ENCODE peak calls at places on chromosomes 6 and 20, in six cellular contexts. One of them, this sample, is unnamed.

GRCh38 chr6:113732384-113732966 is 124.7 kb upstream of the MARCKS start:
- DNase-seq in GM10248: no peak
- DNase-seq in uterus: peak
- DNase-seq in bronchial epithelial cell: no peak
- DNase-seq in GM20000: no peak
- DNase-seq in adipocyte: peak
- DNase-seq in this sample: no peak

GRCh38 chr6:19434065-19434464 is 403.1 kb upstream of the ID4 start:
- DNase-seq in bronchial epithelial cell: no peak
- DNase-seq in uterus: no peak
- DNase-seq in GM10248: no peak
- DNase-seq in adipocyte: no peak
- DNase-seq in GM20000: no peak
- DNase-seq in this sample: no peak

GRCh38 chr6:96142142-96142541 is 126.4 kb downstream of the FUT9 start:
- DNase-seq in GM10248: no peak
- DNase-seq in uterus: no peak
- DNase-seq in bronchial epithelial cell: no peak
- DNase-seq in GM20000: no peak
- DNase-seq in adipocyte: no peak
- DNase-seq in this sample: no peak

GRCh38 chr20:5065489-5066383 is 54.0 kb downstream of the PCNA start:
- DNase-seq in GM10248: no peak
- DNase-seq in adipocyte: peak
- DNase-seq in uterus: no peak
- DNase-seq in bronchial epithelial cell: peak
- DNase-seq in GM20000: no peak
- DNase-seq in this sample: no peak

GRCh38 chr6:85449388-85449817 is 480 bp upstream of the NT5E start:
- DNase-seq in GM20000: peak
- DNase-seq in adipocyte: peak
- DNase-seq in uterus: peak
- DNase-seq in GM10248: peak
- DNase-seq in bronchial epithelial cell: peak
- DNase-seq in this sample: peak

GRCh38 chr6:133631421-133631820 is 257.5 kb upstream of the TCF21 start:
- DNase-seq in adipocyte: peak
- DNase-seq in uterus: no peak
- DNase-seq in bronchial epithelial cell: no peak
- DNase-seq in GM10248: no peak
- DNase-seq in GM20000: no peak
- DNase-seq in this sample: no peak

GRCh38 chr6:43806041-43806757 is 36.2 kb downstream of the VEGFA start:
- DNase-seq in adipocyte: peak
- DNase-seq in uterus: no peak
- DNase-seq in GM10248: no peak
- DNase-seq in GM20000: no peak
- DNase-seq in bronchial epithelial cell: peak
- DNase-seq in this sample: no peak

GRCh38 chr6:167932468-167933276 is 64.8 kb upstream of the KIF25 start:
- DNase-seq in GM10248: no peak
- DNase-seq in GM20000: no peak
- DNase-seq in uterus: no peak
- DNase-seq in bronchial epithelial cell: peak
- DNase-seq in adipocyte: peak
- DNase-seq in this sample: no peak

This sample was measured in GM12891.